ENCODE peak calls at places on chromosomes 6 and 20, in ten cellular contexts. S is tibial nerve, F is ovary, C is SK-N-SH, K is suprapubic skin, U is A549, V is transverse colon, R is HepG2, Q is sigmoid colon, Y is K562. T is an unnamed sample. For H3K4me1, the result is how much of the 10 kb centered on the place peaks cover.

GRCh38 chr6:167424060-167424673 is 99.3 kb downstream of the TTLL2 start:
- DNase-seq in S (no peak), F (no peak), C (peak), K (no peak), U (no peak), V (no peak), R (peak), Q (no peak), Y (no peak), T (peak)

GRCh38 chr20:58585753-58586540 is 65.1 kb upstream of the STX16 start:
- DNase-seq in S (no peak), F (peak), C (peak), K (no peak), U (no peak), V (no peak), R (no peak), Q (peak), Y (no peak), T (no peak)

GRCh38 chr20:61777773-61778484 is 287.8 kb downstream of the TAF4 start:
- DNase-seq in S (no peak), F (no peak), C (no peak), K (no peak), U (no peak), V (no peak), R (no peak), Q (no peak), Y (no peak), T (no peak)

GRCh38 chr20:53579581-53580375 is 13.9 kb downstream of the ZNF217 start:
- DNase-seq in S (no peak), F (no peak), C (no peak), K (no peak), U (no peak), V (peak), R (peak), Q (no peak), Y (no peak), T (peak)

GRCh38 chr6:153024401-153025017 is 22.0 kb upstream of the MTRF1L start:
- DNase-seq in S (peak), F (no peak), C (peak), K (no peak), U (peak), V (peak), R (peak), Q (no peak), Y (peak), T (peak)

GRCh38 chr6:26028753-26029569 is 58.3 kb upstream of the HFE start:
- DNase-seq in S (no peak), F (no peak), C (no peak), K (no peak), U (no peak), V (no peak), R (no peak), Q (no peak), Y (no peak), T (no peak)

GRCh38 chr6:24547243-24547642 is 52.5 kb downstream of the ALDH5A1 start:
- DNase-seq in S (no peak), F (no peak), C (no peak), K (no peak), U (no peak), V (no peak), R (peak), Q (no peak), Y (no peak), T (no peak)

GRCh38 chr6:4316867-4317400 is 181.6 kb upstream of the ECI2 start:
- DNase-seq in S (peak), F (no peak), C (no peak), K (peak), U (no peak), V (peak), R (no peak), Q (no peak), Y (no peak), T (peak)

GRCh38 chr6:139882234-139882633 is 507.8 kb upstream of the CITED2 start:
- DNase-seq in S (no peak), F (no peak), C (no peak), K (no peak), U (no peak), V (no peak), R (no peak), Q (no peak), Y (no peak), T (no peak)

GRCh38 chr6:169854813-169855212 is 103.4 kb downstream of the ERMARD start:
- DNase-seq in S (no peak), F (no peak), C (no peak), K (no peak), U (no peak), V (no peak), R (no peak), Q (no peak), Y (no peak), T (peak)

GRCh38 chr6:26234421-26235239 is 130.4 kb upstream of the BTN3A2 start:
- DNase-seq in S (peak), F (peak), C (peak), K (no peak), U (peak), V (peak), R (no peak), Q (peak), Y (peak), T (peak)

GRCh38 chr6:113306552-113307145 is 550.5 kb upstream of the MARCKS start:
- DNase-seq in S (peak), F (peak), C (no peak), K (peak), U (peak), V (peak), R (peak), Q (peak), Y (peak), T (peak)

GRCh38 chr6:7171119-7171518 is 63.4 kb downstream of the RREB1 start:
- DNase-seq in S (no peak), F (no peak), C (no peak), K (no peak), U (no peak), V (peak), R (peak), Q (no peak), Y (no peak), T (peak)

GRCh38 chr6:33418690-33419291 is 884 bp upstream of the CUTA start:
- DNase-seq in S (no peak), F (no peak), C (no peak), K (peak), U (no peak), V (no peak), R (no peak), Q (no peak), Y (peak), T (no peak)

GRCh38 chr6:165659945-165660862 is 2.8 kb downstream of the PDE10A start:
- DNase-seq in S (no peak), F (no peak), C (peak), K (no peak), U (no peak), V (no peak), R (no peak), Q (no peak), Y (no peak), T (no peak)

GRCh38 chr6:13011612-13012146 is 295.1 kb downstream of the PHACTR1 start:
- DNase-seq in S (no peak), F (no peak), C (no peak), K (no peak), U (no peak), V (no peak), R (peak), Q (no peak), Y (no peak), T (no peak)

GRCh38 chr6:74603676-74604075 is 602.2 kb downstream of the COL12A1 start:
- DNase-seq in S (no peak), F (no peak), C (no peak), K (no peak), U (no peak), V (no peak), R (no peak), Q (no peak), Y (no peak), T (no peak)

GRCh38 chr6:20399518-20399917 is 2.2 kb upstream of the E2F3 start:
- DNase-seq in S (no peak), F (no peak), C (no peak), K (no peak), U (no peak), V (no peak), R (no peak), Q (no peak), Y (no peak), T (no peak)

GRCh38 chr6:5728726-5729434 is 277.8 kb downstream of the NRN1 start:
- DNase-seq in S (no peak), F (no peak), C (no peak), K (no peak), U (no peak), V (no peak), R (no peak), Q (no peak), Y (no peak), T (no peak)

GRCh38 chr6:16205377-16206144 is 32.8 kb upstream of the GMPR start:
- DNase-seq in S (no peak), F (no peak), C (peak), K (no peak), U (no peak), V (no peak), R (no peak), Q (no peak), Y (no peak), T (no peak)

GRCh38 chr6:123497025-123497424 is 139.7 kb downstream of the TRDN start:
- DNase-seq in S (no peak), F (no peak), C (no peak), K (no peak), U (no peak), V (no peak), R (no peak), Q (no peak), Y (no peak), T (no peak)

GRCh38 chr20:58131581-58132142 is 96.8 kb downstream of the ANKRD60 start:
- DNase-seq in S (no peak), F (no peak), C (no peak), K (peak), U (no peak), V (no peak), R (peak), Q (peak), Y (no peak), T (no peak)

GRCh38 chr6:43948527-43949450 is 178.5 kb downstream of the MRPL14 start:
- DNase-seq in S (no peak), F (no peak), C (no peak), K (no peak), U (no peak), V (no peak), R (no peak), Q (peak), Y (no peak), T (no peak)

GRCh38 chr20:58028123-58028522 is 200.3 kb downstream of the ANKRD60 start:
- DNase-seq in S (no peak), F (no peak), C (no peak), K (no peak), U (no peak), V (peak), R (no peak), Q (no peak), Y (no peak), T (no peak)

GRCh38 chr6:105460860-105461259 is 58.0 kb upstream of the PREP start:
- DNase-seq in S (no peak), F (no peak), C (no peak), K (no peak), U (no peak), V (no peak), R (no peak), Q (no peak), Y (no peak), T (no peak)

GRCh38 chr20:58214310-58214709 is 14.1 kb downstream of the ANKRD60 start:
- DNase-seq in S (no peak), F (no peak), C (no peak), K (no peak), U (no peak), V (no peak), R (no peak), Q (no peak), Y (no peak), T (no peak)

GRCh38 chr6:3457710-3458605 is 1.1 kb upstream of the SLC22A23 start:
- DNase-seq in S (no peak), F (peak), C (peak), K (no peak), U (no peak), V (peak), R (peak), Q (peak), Y (peak), T (peak)

GRCh38 chr20:47708140-47708807 is 77.0 kb downstream of the SULF2 start:
- DNase-seq in S (no peak), F (no peak), C (no peak), K (no peak), U (no peak), V (no peak), R (no peak), Q (no peak), Y (no peak), T (no peak)

GRCh38 chr6:152973916-152974315 is 8.9 kb downstream of the FBXO5 start:
- DNase-seq in S (no peak), F (no peak), C (no peak), K (no peak), U (no peak), V (no peak), R (no peak), Q (no peak), Y (no peak), T (no peak)

GRCh38 chr20:34713194-34713943 is 9.2 kb downstream of the TP53INP2 start:
- DNase-seq in S (no peak), F (no peak), C (peak), K (no peak), U (peak), V (no peak), R (peak), Q (no peak), Y (peak), T (no peak)

GRCh38 chr20:50868509-50869495 is 62.4 kb downstream of the ADNP start:
- DNase-seq in S (no peak), F (no peak), C (no peak), K (no peak), U (no peak), V (no peak), R (peak), Q (no peak), Y (no peak), T (no peak)

GRCh38 chr6:56659721-56660373 is 17.2 kb upstream of the DST start:
- DNase-seq in S (no peak), F (no peak), C (peak), K (no peak), U (no peak), V (no peak), R (no peak), Q (no peak), Y (no peak), T (no peak)

GRCh38 chr6:125835221-125835744 is 44.5 kb downstream of the NCOA7 start:
- DNase-seq in S (no peak), F (peak), C (no peak), K (no peak), U (no peak), V (no peak), R (no peak), Q (peak), Y (no peak), T (no peak)

GRCh38 chr20:10576411-10576810 is 97.4 kb downstream of the JAG1 start:
- DNase-seq in S (no peak), F (no peak), C (no peak), K (no peak), U (no peak), V (no peak), R (no peak), Q (no peak), Y (no peak), T (no peak)
- TF ChIP-seq EP300 in S (no peak), F (no peak), C (no peak), K (no peak), U (no peak), V (no peak), R (no peak), Q (no peak), Y (no peak), T (no peak)

DNA sequence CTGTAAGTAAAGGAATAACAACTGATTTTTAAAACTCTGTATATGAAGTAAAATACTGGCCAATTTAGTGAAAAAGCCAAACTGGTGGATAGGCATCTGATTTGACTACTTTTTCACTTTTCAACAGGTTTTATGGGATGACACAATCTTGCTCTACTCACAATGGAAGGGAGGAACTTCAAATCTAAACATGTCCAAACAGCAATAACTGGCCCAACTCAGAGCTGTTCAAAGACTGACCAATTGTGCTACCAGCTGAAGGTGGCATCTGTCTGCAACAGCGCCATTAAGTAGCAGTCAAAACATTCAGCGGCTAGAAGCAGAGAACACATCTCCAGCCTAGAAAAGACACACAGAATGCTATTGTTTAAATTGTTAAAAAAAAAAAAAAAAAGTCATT is 44.6 kb downstream of the SESN1 start:
- DNase-seq in S (no peak), F (no peak), C (no peak), K (no peak), U (no peak), V (no peak), R (peak), Q (no peak), Y (no peak), T (no peak)
- H3K4me1 ChIP-seq in S (under half), F (under half), C (under half), K (under half), U (under half), V (under half), R (under half), Q (under half), Y (under half), T (under half)

GRCh38 chr6:109446541-109446940 is 6.0 kb downstream of the SMPD2 start:
- DNase-seq in S (no peak), F (no peak), C (no peak), K (no peak), U (no peak), V (no peak), R (no peak), Q (no peak), Y (no peak), T (peak)

GRCh38 chr6:109446072-109446471 is 5.5 kb downstream of the SMPD2 start:
- DNase-seq in S (no peak), F (no peak), C (no peak), K (no peak), U (no peak), V (peak), R (no peak), Q (no peak), Y (peak), T (peak)

GRCh38 chr6:109443425-109443950 is 3.0 kb downstream of the SMPD2 start:
- DNase-seq in S (no peak), F (no peak), C (no peak), K (no peak), U (no peak), V (no peak), R (no peak), Q (no peak), Y (no peak), T (no peak)

GRCh38 chr6:109447087-109447486 is 6.6 kb downstream of the SMPD2 start:
- DNase-seq in S (no peak), F (no peak), C (no peak), K (no peak), U (no peak), V (no peak), R (no peak), Q (no peak), Y (no peak), T (no peak)

GRCh38 chr6:109445382-109445781 is 4.9 kb downstream of the SMPD2 start:
- DNase-seq in S (no peak), F (no peak), C (no peak), K (no peak), U (peak), V (no peak), R (no peak), Q (no peak), Y (peak), T (no peak)
- TF ChIP-seq EP300 in S (no peak), F (no peak), C (no peak), K (no peak), U (no peak), V (no peak), R (no peak), Q (no peak), Y (no peak), T (no peak)

DNA sequence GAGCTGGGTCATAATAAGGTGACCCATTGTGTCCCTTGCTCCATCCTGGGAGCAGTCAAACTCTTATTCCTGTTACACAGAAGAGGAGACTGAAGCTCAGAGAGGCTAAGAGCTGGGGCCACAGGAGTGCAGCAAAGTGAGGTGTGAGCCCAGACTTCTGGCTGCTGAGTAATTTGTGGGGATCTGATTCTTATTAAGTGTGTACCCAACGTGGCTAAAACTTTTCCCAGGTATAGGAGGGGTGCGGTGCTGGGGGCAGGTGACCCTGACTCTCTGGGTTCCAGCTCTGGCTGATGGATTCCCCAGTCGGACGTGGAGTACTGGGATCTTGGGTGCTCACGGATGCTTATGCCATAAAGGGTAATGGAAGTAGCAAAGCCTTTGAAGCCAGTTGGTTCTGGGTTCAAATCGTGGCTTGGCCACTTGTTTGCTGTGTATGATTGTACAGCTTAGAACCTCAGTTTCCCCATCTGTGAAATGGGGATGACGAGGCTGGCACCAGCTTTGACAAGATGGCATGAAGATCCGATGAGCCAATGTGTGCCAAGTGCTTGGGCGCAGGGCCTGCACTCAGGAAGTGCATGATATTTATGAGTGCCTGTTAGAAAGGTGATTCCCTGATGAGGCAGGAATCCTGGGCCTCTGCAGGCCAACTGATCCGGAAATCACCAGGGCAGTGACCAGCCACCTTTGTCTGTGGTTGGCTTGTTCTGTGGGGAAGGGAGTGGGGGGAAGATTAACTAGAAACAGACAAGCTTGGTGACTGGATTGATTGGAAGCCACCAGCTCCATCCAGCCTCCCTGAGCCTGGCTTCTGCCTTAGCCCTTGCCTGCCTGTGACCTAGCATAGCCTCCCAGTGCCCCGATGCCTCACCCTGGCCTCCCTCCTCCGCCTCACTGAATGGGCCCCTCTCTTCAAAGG is 6.0 kb downstream of the SRC start:
- DNase-seq in S (no peak), F (no peak), C (peak), K (no peak), U (no peak), V (no peak), R (no peak), Q (peak), Y (no peak), T (no peak)
- H3K4me1 ChIP-seq in S (under half), F (under half), C (half or more), K (under half), U (half or more), V (half or more), R (half or more), Q (half or more), Y (under half), T (half or more)

GRCh38 chr6:2354138-2354491 is 108.7 kb upstream of the GMDS start:
- DNase-seq in S (no peak), F (no peak), C (no peak), K (no peak), U (no peak), V (no peak), R (no peak), Q (no peak), Y (no peak), T (no peak)
- TF ChIP-seq EP300 in S (no peak), F (no peak), C (no peak), K (no peak), U (no peak), V (no peak), R (no peak), Q (no peak), Y (no peak), T (no peak)

T was measured in stomach.